ENCODE peak calls at places on chromosomes 7 and 10, in nine cellular contexts. F is GM12865; S is GM13976; D is bronchial epithelial cell; K is gastrocnemius medialis; A is mesenchymal stem cell; G is A673; I is stimulated activated CD8-positive, alpha-beta memory T cell treated with anti-CD3 and anti-CD28 coated beads, Interleukin-15, amount 100 ng/mL, for 24 hours; R is skeletal muscle cell. E is an unnamed sample.

GRCh38 chr7:16803881-16804673 is 722 bp downstream of the AGR2 start:
- DNase-seq in D (peak; percentile 77), R (no peak), S (no peak), I (no peak), G (no peak), A (peak; percentile 33), K (no peak), F (no peak), E (no peak)

GRCh38 chr10:124106241-124106905 is 13.0 kb upstream of the CHST15 start:
- DNase-seq in S (peak; percentile 75), A (peak; percentile 78), G (no peak), I (no peak), D (peak; percentile 89), R (peak; percentile 12), K (no peak), F (peak; percentile 88), E (no peak)

GRCh38 chr10:73991846-73992245 is 6.1 kb upstream of the VCL start:
- DNase-seq in K (no peak), S (peak; percentile 80), I (peak; percentile 17), R (no peak), F (peak; percentile 64), D (no peak), G (no peak), A (no peak), E (no peak)

GRCh38 chr7:113331155-113331898 is 213.0 kb upstream of the SMIM30 start:
- DNase-seq in G (peak; percentile 10), D (no peak), I (no peak), F (no peak), K (no peak), R (no peak), A (no peak), S (no peak), E (no peak)

GRCh38 chr7:115558186-115558585 is 472.4 kb downstream of the TFEC start:
- DNase-seq in F (no peak), K (no peak), S (no peak), D (peak; percentile 10), I (no peak), A (peak; percentile 22), R (peak; percentile 54), G (peak; percentile 3), E (no peak)

GRCh38 chr10:43380610-43381222 is 9.3 kb downstream of the FXYD4 start:
- DNase-seq in I (no peak), F (no peak), A (peak; percentile 49), S (no peak), G (peak; percentile 40), R (no peak), D (no peak), K (no peak), E (peak; percentile 39)

GRCh38 chr7:111756687-111757178 is 194.4 kb upstream of the IMMP2L start:
- DNase-seq in G (peak; percentile 79), A (peak; percentile 77), F (no peak), D (no peak), K (peak; percentile 31), S (no peak), I (no peak), R (peak; percentile 79), E (peak; percentile 54)

GRCh38 chr10:113261130-113261529 is 291.7 kb upstream of the HABP2 start:
- DNase-seq in S (no peak), R (no peak), K (no peak), D (no peak), F (no peak), I (no peak), G (no peak), A (no peak), E (no peak)

GRCh38 chr7:33667261-33667660 is 238.1 kb upstream of the BMPER start:
- DNase-seq in K (no peak), I (no peak), S (no peak), F (no peak), R (peak; percentile 49), G (no peak), D (peak; percentile 92), A (peak; percentile 5), E (no peak)

GRCh38 chr10:12504176-12504575 is 154.8 kb downstream of the CAMK1D start:
- DNase-seq in D (no peak), F (no peak), S (no peak), R (no peak), A (no peak), K (no peak), G (no peak), I (no peak), E (no peak)

GRCh38 chr10:58948303-58948702 is 228.1 kb upstream of the PHYHIPL start:
- DNase-seq in F (no peak), S (no peak), A (no peak), D (no peak), I (no peak), R (no peak), K (no peak), G (no peak), E (no peak)

GRCh38 chr7:375491-375821 is 85.5 kb downstream of the FOXL3 start:
- DNase-seq in I (no peak), D (no peak), F (no peak), S (no peak), K (no peak), G (no peak), A (no peak), R (no peak), E (no peak)

GRCh38 chr10:15461353-15462108 is 90.4 kb upstream of the FAM171A1 start:
- DNase-seq in S (no peak), G (no peak), R (no peak), F (peak; percentile 10), A (peak; percentile 96), D (peak; percentile 11), K (no peak), I (no peak), E (peak; percentile 7)

GRCh38 chr7:120539321-120539720 is 266.3 kb downstream of the KCND2 start:
- DNase-seq in S (no peak), R (no peak), F (no peak), G (no peak), A (no peak), D (no peak), I (no peak), K (no peak), E (no peak)

GRCh38 chr7:44182827-44183226 is 6.4 kb downstream of the GCK start:
- DNase-seq in G (no peak), F (no peak), R (no peak), D (no peak), A (no peak), I (no peak), S (no peak), K (no peak), E (no peak)

GRCh38 chr7:158657189-158657746 is 47.3 kb downstream of the NCAPG2 start:
- DNase-seq in D (no peak), S (peak; percentile 61), A (no peak), R (no peak), K (no peak), I (no peak), F (peak; percentile 65), G (no peak), E (no peak)

GRCh38 chr7:138468244-138469123 is 8.4 kb downstream of the TRIM24 start:
- DNase-seq in G (no peak), D (no peak), K (no peak), A (no peak), S (no peak), I (no peak), R (no peak), F (no peak), E (no peak)

GRCh38 chr10:124560377-124560776 is 98.8 kb downstream of the LHPP start:
- DNase-seq in K (peak; percentile 87), I (no peak), S (no peak), D (no peak), A (peak; percentile 72), F (no peak), G (no peak), R (peak; percentile 90), E (no peak)

GRCh38 chr7:157404845-157405481 is 68.2 kb downstream of the DNAJB6 start:
- DNase-seq in D (peak; percentile 92), G (no peak), S (no peak), A (peak; percentile 92), I (no peak), R (peak; percentile 67), F (no peak), K (no peak), E (no peak)

GRCh38 chr10:99870051-99870730 is 87.8 kb downstream of the ABCC2 start:
- DNase-seq in D (no peak), F (peak; percentile 15), I (no peak), K (no peak), A (no peak), R (no peak), S (no peak), G (peak; percentile 72), E (no peak)

GRCh38 chr10:8049874-8050560 is 4.5 kb upstream of the GATA3 start:
- DNase-seq in F (no peak), A (no peak), R (no peak), D (no peak), I (no peak), G (no peak), K (no peak), S (no peak), E (no peak)

GRCh38 chr10:3295501-3296005 is 123.0 kb upstream of the PITRM1 start:
- DNase-seq in D (no peak), G (no peak), R (no peak), I (no peak), A (no peak), K (no peak), S (no peak), F (no peak), E (no peak)

GRCh38 chr7:1697499-1698125 is 27.5 kb downstream of the ELFN1 start:
- DNase-seq in R (no peak), K (no peak), A (no peak), I (no peak), S (no peak), F (no peak), G (no peak), D (no peak), E (no peak)

GRCh38 chr10:87862644-87863101 is 660 bp downstream of the KLLN start:
- DNase-seq in G (no peak), I (peak; percentile 11), A (no peak), S (no peak), F (no peak), R (no peak), D (peak; percentile 52), K (no peak), E (no peak)

GRCh38 chr7:32809347-32809746 is 82.2 kb downstream of the KBTBD2 start:
- DNase-seq in F (no peak), A (no peak), K (no peak), D (no peak), G (no peak), I (no peak), R (no peak), S (no peak), E (no peak)

GRCh38 chr7:76232698-76233097 is 31.0 kb downstream of the SRRM3 start:
- DNase-seq in K (no peak), S (no peak), A (no peak), F (no peak), R (no peak), G (no peak), D (no peak), I (no peak), E (peak; percentile 27)

GRCh38 chr10:23345861-23346260 is 1.3 kb upstream of the C10orf67 start:
- DNase-seq in R (peak; percentile 88), A (peak; percentile 89), G (peak; percentile 79), S (no peak), F (no peak), K (no peak), D (peak; percentile 94), I (no peak), E (peak; percentile 97)

GRCh38 chr7:51369746-51370145 is 53.1 kb upstream of the COBL start:
- DNase-seq in R (no peak), G (no peak), S (no peak), D (peak; percentile 16), K (no peak), A (no peak), I (no peak), F (peak; percentile 4), E (peak; percentile 58)

E was measured in SK-MEL-5.